ENCODE peak calls at places on chromosomes 13 and 19, in four cellular contexts. One of them, this sample, is unnamed.

GRCh38 chr13:71979616-71980015 is 112.6 kb upstream of the DACH1 start:
- DNase-seq in colonic mucosa: no peak
- DNase-seq in activated CD4-positive, alpha-beta T cell treated with anti-CD3 and anti-CD28 coated beads, Interleukin-2, amount 10 ng/mL, durations not matched to agents 7 days and 5 days: peak
- DNase-seq in NCI-H460: no peak
- DNase-seq in this sample: peak

GRCh38 chr19:36482876-36483275 is 6.5 kb downstream of the ZNF566 start:
- DNase-seq in colonic mucosa: no peak
- DNase-seq in activated CD4-positive, alpha-beta T cell treated with anti-CD3 and anti-CD28 coated beads, Interleukin-2, amount 10 ng/mL, durations not matched to agents 7 days and 5 days: no peak
- DNase-seq in NCI-H460: no peak
- DNase-seq in this sample: no peak

GRCh38 chr19:49475995-49476880 is 2.2 kb downstream of the FLT3LG start:
- DNase-seq in colonic mucosa: peak
- DNase-seq in activated CD4-positive, alpha-beta T cell treated with anti-CD3 and anti-CD28 coated beads, Interleukin-2, amount 10 ng/mL, durations not matched to agents 7 days and 5 days: peak
- DNase-seq in NCI-H460: no peak
- DNase-seq in this sample: peak

GRCh38 chr19:33207040-33207620 is 13.0 kb downstream of the LRP3 start:
- DNase-seq in colonic mucosa: no peak
- DNase-seq in activated CD4-positive, alpha-beta T cell treated with anti-CD3 and anti-CD28 coated beads, Interleukin-2, amount 10 ng/mL, durations not matched to agents 7 days and 5 days: no peak
- DNase-seq in NCI-H460: no peak
- DNase-seq in this sample: no peak

GRCh38 chr13:99315186-99315585 is 8.0 kb upstream of the GPR183 start:
- DNase-seq in colonic mucosa: no peak
- DNase-seq in activated CD4-positive, alpha-beta T cell treated with anti-CD3 and anti-CD28 coated beads, Interleukin-2, amount 10 ng/mL, durations not matched to agents 7 days and 5 days: no peak
- DNase-seq in NCI-H460: no peak
- DNase-seq in this sample: no peak

GRCh38 chr13:39913928-39914327 is 258.5 kb downstream of the COG6 start:
- DNase-seq in colonic mucosa: no peak
- DNase-seq in activated CD4-positive, alpha-beta T cell treated with anti-CD3 and anti-CD28 coated beads, Interleukin-2, amount 10 ng/mL, durations not matched to agents 7 days and 5 days: no peak
- DNase-seq in NCI-H460: no peak
- DNase-seq in this sample: no peak

GRCh38 chr19:18389736-18390074 is 3.7 kb downstream of the GDF15 start:
- DNase-seq in colonic mucosa: no peak
- DNase-seq in activated CD4-positive, alpha-beta T cell treated with anti-CD3 and anti-CD28 coated beads, Interleukin-2, amount 10 ng/mL, durations not matched to agents 7 days and 5 days: no peak
- DNase-seq in NCI-H460: no peak
- DNase-seq in this sample: no peak

GRCh38 chr13:113822266-113822665 is 41.6 kb downstream of the GAS6 start:
- DNase-seq in colonic mucosa: no peak
- DNase-seq in activated CD4-positive, alpha-beta T cell treated with anti-CD3 and anti-CD28 coated beads, Interleukin-2, amount 10 ng/mL, durations not matched to agents 7 days and 5 days: no peak
- DNase-seq in NCI-H460: no peak
- DNase-seq in this sample: no peak

GRCh38 chr13:54742984-54743383 is 1714.4 kb downstream of the OLFM4 start:
- DNase-seq in colonic mucosa: no peak
- DNase-seq in activated CD4-positive, alpha-beta T cell treated with anti-CD3 and anti-CD28 coated beads, Interleukin-2, amount 10 ng/mL, durations not matched to agents 7 days and 5 days: no peak
- DNase-seq in NCI-H460: no peak
- DNase-seq in this sample: no peak

GRCh38 chr19:19552811-19553210 is 14.7 kb downstream of the CILP2 start:
- DNase-seq in colonic mucosa: no peak
- DNase-seq in activated CD4-positive, alpha-beta T cell treated with anti-CD3 and anti-CD28 coated beads, Interleukin-2, amount 10 ng/mL, durations not matched to agents 7 days and 5 days: no peak
- DNase-seq in NCI-H460: peak
- DNase-seq in this sample: peak

GRCh38 chr19:10699650-10700335 is 1.4 kb upstream of the QTRT1 start:
- DNase-seq in colonic mucosa: peak
- DNase-seq in activated CD4-positive, alpha-beta T cell treated with anti-CD3 and anti-CD28 coated beads, Interleukin-2, amount 10 ng/mL, durations not matched to agents 7 days and 5 days: peak
- DNase-seq in NCI-H460: peak
- DNase-seq in this sample: peak

GRCh38 chr13:94322925-94323324 is 156.6 kb downstream of the DCT start:
- DNase-seq in colonic mucosa: no peak
- DNase-seq in activated CD4-positive, alpha-beta T cell treated with anti-CD3 and anti-CD28 coated beads, Interleukin-2, amount 10 ng/mL, durations not matched to agents 7 days and 5 days: no peak
- DNase-seq in NCI-H460: no peak
- DNase-seq in this sample: no peak

This sample was measured in HT-29.